ENCODE peak calls at places on chromosomes 5 and 9, in nine cellular contexts. L is GM03348; A is AG08395; O is GDM1; D is bronchial epithelial cell; P is HCT116; V is ELF-1; I is activated CD4-positive, alpha-beta T cell treated with anti-CD3 and anti-CD28 coated beads, Interleukin-2, amount 50 U/mL, for 4 hours; W is NCI-H510A treated with DMSO at 0.1 percent for 48 hours. M is an unnamed sample.

GRCh38 chr5:141772281-141772680 is 90.3 kb upstream of the ARAP3 start:
- DNase-seq in W (no peak), A (peak), O (no peak), L (peak), P (no peak), V (no peak), I (no peak), D (no peak), M (no peak)

GRCh38 chr5:39599721-39600431 is 175.1 kb upstream of the DAB2 start:
- DNase-seq in D (peak), L (peak), I (no peak), V (peak), O (no peak), P (peak), W (peak), A (peak), M (no peak)

GRCh38 chr9:7058539-7058938 is 300.8 kb downstream of the KDM4C start:
- DNase-seq in W (no peak), D (no peak), P (no peak), O (no peak), L (no peak), I (no peak), A (no peak), V (no peak), M (no peak)

GRCh38 chr9:116646661-116647514 is 40.2 kb upstream of the TRIM32 start:
- DNase-seq in W (peak), L (peak), O (peak), V (peak), D (peak), I (no peak), A (peak), P (peak), M (no peak)

GRCh38 chr5:172148381-172148780 is 39.6 kb downstream of the STK10 start:
- DNase-seq in D (no peak), A (no peak), P (no peak), V (no peak), O (no peak), W (no peak), L (no peak), I (no peak), M (no peak)

GRCh38 chr5:40082313-40082712 is 597.4 kb upstream of the PTGER4 start:
- DNase-seq in A (no peak), L (no peak), O (no peak), W (no peak), I (no peak), V (no peak), P (no peak), D (peak), M (no peak)

GRCh38 chr5:40799248-40799647 is 1.1 kb upstream of the PRKAA1 start:
- DNase-seq in L (no peak), P (no peak), A (no peak), W (no peak), O (no peak), I (no peak), D (no peak), V (no peak), M (no peak)

GRCh38 chr5:95327211-95327610 is 42.3 kb upstream of the MCTP1 start:
- DNase-seq in V (no peak), L (no peak), W (no peak), A (no peak), I (no peak), P (no peak), O (no peak), D (peak), M (no peak)

GRCh38 chr5:54518146-54519082 is 855 bp downstream of the SNX18 start:
- DNase-seq in L (peak), I (peak), V (peak), A (no peak), P (no peak), O (peak), D (peak), W (no peak), M (peak)

GRCh38 chr5:159956074-159956473 is 39.8 kb downstream of the ADRA1B start:
- DNase-seq in A (peak), O (no peak), P (no peak), I (no peak), D (no peak), L (peak), W (no peak), V (no peak), M (no peak)

GRCh38 chr9:107422189-107422802 is 67.3 kb downstream of the KLF4 start:
- DNase-seq in I (no peak), D (peak), P (peak), V (peak), L (peak), O (peak), W (peak), A (peak), M (peak)

GRCh38 chr5:66814146-66814991 is 218.2 kb downstream of the MAST4 start:
- DNase-seq in P (peak), I (peak), V (peak), D (peak), W (peak), O (peak), L (peak), A (peak), M (no peak)

GRCh38 chr5:105508519-105508918 is 1945.9 kb upstream of the NUDT12 start:
- DNase-seq in D (peak), W (no peak), V (no peak), O (no peak), I (no peak), A (no peak), L (no peak), P (no peak), M (no peak)

GRCh38 chr5:84688566-84688965 is 303.9 kb upstream of the EDIL3 start:
- DNase-seq in D (peak), A (peak), O (no peak), L (peak), P (no peak), I (no peak), V (no peak), W (no peak), M (no peak)

GRCh38 chr5:146103594-146103993 is 1.8 kb downstream of the PLAC8L1 start:
- DNase-seq in W (no peak), P (no peak), V (no peak), O (no peak), L (no peak), I (no peak), D (peak), A (no peak), M (no peak)

GRCh38 chr5:73151733-73152410 is 21.1 kb upstream of the TMEM174 start:
- DNase-seq in D (no peak), W (no peak), V (peak), O (no peak), I (no peak), A (no peak), P (no peak), L (no peak), M (no peak)

GRCh38 chr9:92954078-92954861 is 6.9 kb downstream of the FGD3 start:
- DNase-seq in O (no peak), W (peak), L (no peak), I (peak), A (peak), D (peak), P (peak), V (no peak), M (peak)

GRCh38 chr5:2752059-2752874 is 790 bp upstream of the IRX2 start:
- DNase-seq in P (no peak), L (peak), W (no peak), A (peak), O (no peak), D (no peak), V (peak), I (no peak), M (peak)

GRCh38 chr9:13933268-13933656 is 380.7 kb downstream of the NFIB start:
- DNase-seq in V (no peak), L (no peak), I (no peak), W (no peak), D (no peak), A (no peak), P (no peak), O (no peak), M (no peak)

GRCh38 chr5:145811834-145812625 is 23.1 kb downstream of the PRELID2 start:
- DNase-seq in O (no peak), A (peak), W (peak), D (peak), L (peak), V (peak), P (no peak), I (no peak), M (no peak)

GRCh38 chr5:173354645-173355044 is 26.4 kb upstream of the STC2 start:
- DNase-seq in D (no peak), O (no peak), W (no peak), I (no peak), P (no peak), L (no peak), A (no peak), V (peak), M (no peak)

GRCh38 chr5:105806601-105807000 is 1864.1 kb downstream of the EFNA5 start:
- DNase-seq in L (no peak), D (no peak), O (no peak), I (no peak), W (no peak), P (no peak), V (no peak), A (no peak), M (no peak)

M was measured in upper lobe of right lung.